ENCODE peak calls at places on chromosome 14, in five cellular contexts. S is pancreas; D is body of pancreas; Q is GM19239; W is stimulated activated CD4-positive, alpha-beta T cell treated with anti-CD3 and anti-CD28 coated beads, Interleukin-1b, Interleukin-23, amount 100 ng/mL, for 24 hours. U is an unnamed sample.

GRCh38 chr14:72758420-72758819 is 135.5 kb downstream of the DPF3 start:
- DNase-seq in S (no peak), D (no peak), Q (no peak), W (no peak), U (no peak)

GRCh38 chr14:55005071-55005470 is 21.8 kb downstream of the WDHD1 start:
- DNase-seq in S (no peak), D (no peak), Q (no peak), W (no peak), U (no peak)

GRCh38 chr14:22500954-22501353 is 88.1 kb downstream of the DAD1 start:
- DNase-seq in S (no peak), D (no peak), Q (no peak), W (no peak), U (no peak)

GRCh38 chr14:92670177-92670576 is 78.2 kb downstream of the LGMN start:
- DNase-seq in S (no peak), D (no peak), Q (peak; percentile 60), W (no peak), U (no peak)

GRCh38 chr14:33210304-33210703 is 271.6 kb downstream of the NPAS3 start:
- DNase-seq in S (no peak), D (no peak), Q (no peak), W (no peak), U (no peak)

GRCh38 chr14:61662437-61663311 is 32.6 kb upstream of the HIF1A start:
- DNase-seq in S (no peak), D (no peak), Q (peak; percentile 56), W (peak; percentile 42), U (peak; percentile 42)

GRCh38 chr14:105061428-105062047 is 3.7 kb downstream of the GPR132 start:
- DNase-seq in S (peak; percentile 61), D (no peak), Q (peak; percentile 61), W (peak; percentile 71), U (peak; percentile 64)

GRCh38 chr14:33914676-33915516 is 36.0 kb downstream of the EGLN3 start:
- DNase-seq in S (no peak), D (no peak), Q (no peak), W (no peak), U (no peak)

GRCh38 chr14:87993485-87993809 is 465 bp upstream of the GALC start:
- DNase-seq in S (no peak), D (no peak), Q (no peak), W (no peak), U (no peak)

GRCh38 chr14:98951031-98951430 is 321.0 kb downstream of the BCL11B start:
- DNase-seq in S (no peak), D (no peak), Q (no peak), W (no peak), U (no peak)

GRCh38 chr14:103057372-103058208 is at the start of gene CDC42BPB:
- DNase-seq in S (peak; percentile 94), D (peak; percentile 88), Q (peak; percentile 95), W (peak; percentile 53), U (peak; percentile 87)

GRCh38 chr14:103385994-103386491 is 828 bp downstream of the MARK3 start:
- DNase-seq in S (peak; percentile 69), D (peak; percentile 41), Q (no peak), W (peak; percentile 20), U (peak; percentile 49)

GRCh38 chr14:53896773-53897172 is 59.9 kb downstream of the BMP4 start:
- DNase-seq in S (no peak), D (no peak), Q (no peak), W (no peak), U (no peak)

GRCh38 chr14:58077621-58078020 is 74.4 kb downstream of the ARMH4 start:
- DNase-seq in S (no peak), D (no peak), Q (no peak), W (no peak), U (no peak)

GRCh38 chr14:99549684-99550083 is 54.3 kb downstream of the CCDC85C start:
- DNase-seq in S (no peak), D (no peak), Q (no peak), W (no peak), U (no peak)

GRCh38 chr14:88481794-88482193 is 73.0 kb downstream of the PTPN21 start:
- DNase-seq in S (no peak), D (no peak), Q (no peak), W (no peak), U (no peak)

GRCh38 chr14:47278233-47278842 is 397.1 kb downstream of the MDGA2 start:
- DNase-seq in S (peak; percentile 57), D (peak; percentile 46), Q (peak; percentile 8), W (peak; percentile 2), U (peak; percentile 31)

GRCh38 chr14:52455291-52456088 is 96.8 kb downstream of the TXNDC16 start:
- DNase-seq in S (no peak), D (no peak), Q (no peak), W (no peak), U (no peak)

GRCh38 chr14:96039633-96040311 is 610 bp downstream of the C14orf132 start:
- DNase-seq in S (peak; percentile 63), D (no peak), Q (no peak), W (no peak), U (peak; percentile 27)

GRCh38 chr14:90275820-90276219 is 19.5 kb downstream of the PSMC1 start:
- DNase-seq in S (no peak), D (no peak), Q (no peak), W (no peak), U (no peak)

GRCh38 chr14:77804592-77804991 is 4.7 kb downstream of the ADCK1 start:
- DNase-seq in S (no peak), D (no peak), Q (no peak), W (peak; percentile 19), U (no peak)

GRCh38 chr14:37369446-37369845 is 171.7 kb downstream of the MIPOL1 start:
- DNase-seq in S (no peak), D (no peak), Q (no peak), W (no peak), U (no peak)

GRCh38 chr14:101830271-101830670 is 68.8 kb downstream of the PPP2R5C start:
- DNase-seq in S (no peak), D (no peak), Q (no peak), W (no peak), U (no peak)

GRCh38 chr14:33618361-33619095 is 332.3 kb downstream of the EGLN3 start:
- DNase-seq in S (no peak), D (no peak), Q (no peak), W (no peak), U (no peak)

GRCh38 chr14:78403278-78403815 is 233.2 kb downstream of the NRXN3 start:
- DNase-seq in S (no peak), D (no peak), Q (no peak), W (no peak), U (no peak)

GRCh38 chr14:105212541-105213305 is 31.6 kb upstream of the NUDT14 start:
- DNase-seq in S (no peak), D (no peak), Q (no peak), W (no peak), U (no peak)

GRCh38 chr14:77086017-77086727 is 11.9 kb upstream of the CIPC start:
- DNase-seq in S (no peak), D (no peak), Q (no peak), W (no peak), U (no peak)

GRCh38 chr14:20857630-20858261 is 33.4 kb upstream of the RNASE3 start:
- DNase-seq in S (peak; percentile 91), D (peak; percentile 76), Q (peak; percentile 44), W (peak; percentile 64), U (peak; percentile 49)

GRCh38 chr14:59306775-59307174 is 118.3 kb downstream of the DAAM1 start:
- DNase-seq in S (no peak), D (no peak), Q (no peak), W (no peak), U (no peak)

GRCh38 chr14:36504805-36505192 is 15.2 kb downstream of the NKX2-1 start:
- DNase-seq in S (no peak), D (no peak), Q (peak; percentile 2), W (no peak), U (no peak)

GRCh38 chr14:99081880-99082279 is 190.1 kb downstream of the BCL11B start:
- DNase-seq in S (no peak), D (no peak), Q (no peak), W (no peak), U (no peak)

GRCh38 chr14:50985124-50985815 is 41.0 kb upstream of the PYGL start:
- DNase-seq in S (no peak), D (no peak), Q (no peak), W (no peak), U (no peak)

GRCh38 chr14:34059925-34060746 is 109.3 kb upstream of the EGLN3 start:
- DNase-seq in S (peak; percentile 91), D (peak; percentile 80), Q (peak; percentile 54), W (peak; percentile 45), U (peak; percentile 90)

GRCh38 chr14:105149146-105149781 is 19.3 kb downstream of the JAG2 start:
- DNase-seq in S (peak; percentile 44), D (no peak), Q (no peak), W (no peak), U (no peak)